ENCODE peak calls at places on chromosome 7, in six cellular contexts. N is testis, E is bronchial epithelial cell, H is sigmoid colon, O is PC-9, Z is A673. K is an unnamed sample. For H3K36me3, the result is how much of the 10 kb centered on the place peaks cover.

GRCh38 chr7:40640566-40640965 is 505.8 kb downstream of the SUGCT start:
- DNase-seq in H (no peak), O (no peak), N (no peak), Z (no peak), E (no peak), K (no peak)

GRCh38 chr7:150448789-150449147 is 1.7 kb upstream of the GIMAP8 start:
- DNase-seq in E (peak), O (no peak), N (peak), H (peak), Z (peak), K (peak)

GRCh38 chr7:75815381-75816046 is 1.9 kb upstream of the CCL24 start:
- DNase-seq in H (no peak), N (no peak), Z (no peak), E (no peak), O (no peak), K (no peak)

GRCh38 chr7:7190142-7190541 is 7.8 kb downstream of the C1GALT1 start:
- DNase-seq in E (no peak), Z (peak), H (no peak), N (no peak), O (no peak), K (no peak)

GRCh38 chr7:96739609-96740008 is 30.0 kb upstream of the SEM1 start:
- DNase-seq in E (no peak), N (no peak), O (no peak), H (no peak), Z (peak), K (no peak)

GRCh38 chr7:119935418-119936025 is 337.5 kb upstream of the KCND2 start:
- DNase-seq in O (no peak), H (no peak), E (peak), N (no peak), Z (peak), K (peak)

GRCh38 chr7:99193527-99194214 is 14.2 kb downstream of the KPNA7 start:
- DNase-seq in N (no peak), H (no peak), Z (peak), O (peak), E (peak), K (no peak)

GRCh38 chr7:155738652-155739537 is 73.4 kb downstream of the SHH start:
- DNase-seq in N (peak), Z (peak), H (peak), O (peak), E (peak), K (peak)

GRCh38 chr7:73920406-73921134 is 59.6 kb downstream of the TMEM270 start:
- DNase-seq in O (no peak), N (no peak), E (no peak), Z (no peak), H (peak), K (no peak)

GRCh38 chr7:47298636-47299035 is 283.3 kb downstream of the TNS3 start:
- DNase-seq in Z (no peak), N (no peak), H (peak), E (no peak), O (no peak), K (no peak)

GRCh38 chr7:130891254-130892094 is 157.5 kb upstream of the KLF14 start:
- DNase-seq in O (peak), E (peak), N (peak), Z (peak), H (peak), K (no peak)

GRCh38 chr7:18458830-18459229 is 36.7 kb upstream of the HDAC9 start:
- DNase-seq in H (no peak), N (no peak), O (no peak), Z (no peak), E (no peak), K (no peak)

GRCh38 chr7:79296553-79297320 is 156.7 kb downstream of the MAGI2 start:
- DNase-seq in Z (no peak), N (no peak), H (no peak), E (peak), O (no peak), K (no peak)

GRCh38 chr7:32536585-32536984 is 41.3 kb downstream of the AVL9 start:
- DNase-seq in O (peak), H (no peak), N (no peak), Z (peak), E (peak), K (no peak)

GRCh38 chr7:7138897-7139296 is 43.4 kb upstream of the C1GALT1 start:
- DNase-seq in H (no peak), N (no peak), O (peak), E (no peak), Z (no peak), K (no peak)

GRCh38 chr7:102468416-102469350 is 3.9 kb downstream of the LRWD1 start:
- DNase-seq in N (no peak), Z (no peak), E (no peak), H (peak), O (no peak), K (peak)

GRCh38 chr7:148699024-148699771 is 495 bp downstream of the CUL1 start:
- DNase-seq in E (no peak), H (peak), O (peak), N (peak), Z (peak), K (peak)

GRCh38 chr7:136714062-136714461 is 154.4 kb upstream of the CHRM2 start:
- DNase-seq in E (no peak), H (no peak), N (no peak), O (no peak), Z (no peak), K (no peak)
- H3K4me3 ChIP-seq in E (no peak), H (no peak), N (no peak), O (no peak), Z (no peak), K (no peak)

DNA sequence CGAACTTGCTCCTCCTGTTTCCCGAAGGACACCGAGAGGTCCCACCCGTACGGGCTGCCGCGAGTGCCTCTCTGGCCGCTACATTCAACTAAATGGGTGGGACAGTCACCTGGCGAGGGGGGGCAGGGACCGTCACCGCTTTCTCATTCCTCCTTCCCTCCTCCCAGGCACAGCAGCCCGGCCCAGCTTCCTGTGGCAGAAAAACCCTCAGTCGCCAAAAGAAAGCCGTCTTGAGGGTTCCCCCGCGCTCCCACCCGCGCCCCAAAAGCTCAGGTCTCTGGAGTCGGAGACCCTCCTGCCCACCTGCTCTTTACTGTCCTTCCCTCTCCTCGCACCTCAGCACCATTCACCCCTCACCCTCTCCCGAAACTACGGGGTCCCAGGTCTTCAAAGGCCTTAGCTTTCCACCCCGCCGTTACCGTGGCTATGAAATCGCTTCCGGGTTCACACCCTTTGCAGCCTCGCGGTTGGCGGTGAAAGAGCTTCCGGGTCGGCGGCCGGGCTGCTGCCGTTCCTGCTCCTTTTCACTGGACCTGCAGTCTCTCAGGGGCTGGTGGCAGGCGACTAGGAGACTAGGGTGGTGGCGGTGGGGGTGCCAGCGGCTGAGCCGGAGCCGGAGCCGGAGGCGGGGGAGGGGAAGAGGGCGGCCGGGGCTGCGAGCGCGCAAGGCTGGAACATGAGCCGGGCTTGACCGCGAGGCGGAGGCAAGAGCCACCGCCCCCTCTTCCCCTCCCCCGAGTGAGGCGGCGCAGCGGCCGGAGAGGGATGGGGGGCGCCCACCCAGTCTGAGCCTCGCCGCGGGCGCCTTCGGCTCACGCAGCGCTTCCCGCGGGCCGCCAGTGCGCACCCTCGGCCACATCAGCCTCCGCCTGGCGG is at the start of the genes ANKIB1 and KRIT1:
- DNase-seq in O (peak), E (peak), H (peak), Z (peak), N (peak), K (peak)
- TF ChIP-seq CTCF in O (no peak), E (peak), H (peak), Z (no peak), N (peak), K (peak)

GRCh38 chr7:11341285-11341944 is 367.7 kb downstream of the PHF14 start:
- DNase-seq in O (no peak), E (peak), H (no peak), Z (peak), N (peak), K (peak)
- H3K36me3 ChIP-seq in O (under half), E (under half), H (under half), Z (under half), N (under half), K (under half)

DNA sequence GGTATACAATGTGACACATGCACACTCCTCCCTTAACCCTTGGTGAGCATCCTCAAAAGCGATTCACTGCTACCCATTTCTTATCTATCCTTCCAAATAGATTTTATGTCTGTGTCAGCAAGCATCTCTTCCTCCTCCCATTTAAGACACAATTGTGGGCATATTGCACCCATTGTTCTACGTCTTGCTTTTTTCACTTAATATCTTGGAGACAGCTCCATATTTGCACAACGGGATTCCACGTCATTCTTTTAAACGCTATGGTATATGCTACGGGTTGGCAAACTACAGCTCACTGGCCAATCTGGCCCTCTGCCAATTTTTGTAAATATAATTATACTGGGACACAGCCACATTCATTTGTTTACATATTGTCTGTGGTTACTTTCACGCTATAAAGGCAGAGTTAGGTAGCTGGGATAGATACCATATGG is 88.6 kb downstream of the RNF216 start:
- DNase-seq in N (no peak), H (no peak), E (peak), Z (no peak), O (peak), K (no peak)
- H3K4me3 ChIP-seq in N (no peak), H (peak), E (peak), Z (no peak), O (peak), K (no peak)

DNA sequence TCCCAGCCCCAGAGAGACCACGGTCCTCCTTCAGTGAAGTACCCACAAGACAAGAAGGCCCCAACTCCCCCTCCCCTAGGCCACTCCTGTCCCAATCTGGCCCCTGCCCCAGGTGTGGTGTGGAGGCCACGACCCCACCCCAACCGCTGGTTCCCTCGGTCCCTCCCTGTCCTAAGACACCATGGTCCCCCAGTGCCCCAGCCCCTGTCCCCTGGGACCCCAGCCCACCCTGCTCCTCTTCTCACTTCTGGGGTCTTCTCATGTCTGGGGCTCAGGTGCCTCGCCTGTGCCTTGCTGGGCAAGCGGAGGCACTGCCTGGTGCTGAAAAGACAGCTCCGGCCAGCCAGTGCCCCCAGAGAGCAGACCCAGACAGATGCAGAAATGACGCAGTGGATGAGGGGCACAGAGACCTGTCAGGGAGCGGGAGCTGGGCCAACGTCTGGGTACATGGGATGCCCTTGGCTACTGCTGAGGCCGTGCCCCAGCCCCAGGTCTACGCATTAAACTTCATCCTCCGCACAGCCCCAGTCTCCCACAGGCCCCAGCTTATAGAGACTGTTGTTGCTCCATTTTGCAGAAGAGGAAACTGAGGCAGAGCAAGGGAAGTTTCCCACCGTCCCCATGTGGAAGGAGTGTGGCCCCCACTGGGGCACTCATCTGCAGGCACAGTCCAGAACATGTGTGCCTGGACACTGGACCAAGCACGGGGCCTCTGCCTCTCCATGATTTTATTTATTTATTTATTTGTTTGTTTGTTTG is 14.8 kb downstream of the GRIFIN start:
- DNase-seq in E (no peak), Z (no peak), O (no peak), H (peak), N (no peak), K (no peak)
- TF ChIP-seq CTCF in E (no peak), Z (no peak), O (no peak), H (no peak), N (no peak), K (no peak)

GRCh38 chr7:87178320-87178719 is 26.1 kb downstream of the DMTF1 start:
- DNase-seq in Z (no peak), O (no peak), E (no peak), N (no peak), H (no peak), K (no peak)
- H3K36me3 ChIP-seq in Z (half or more), O (under half), E (under half), N (under half), H (under half), K (under half)

K was measured in Caco-2.